ENCODE peak calls at places on chromosomes 3 and 15, in seven cellular contexts. One of them, this sample, is unnamed.

GRCh38 chr3:124634210-124635168 is 95.8 kb upstream of the UMPS start:
- DNase-seq in adrenal gland: no peak
- DNase-seq in SK-N-SH: no peak
- DNase-seq in IMR-90: no peak
- DNase-seq in stomach: no peak
- DNase-seq in GM12878: no peak
- DNase-seq in cardiac fibroblast: no peak
- DNase-seq in this sample: no peak

GRCh38 chr3:50627407-50628051 is 10.6 kb downstream of the MAPKAPK3 start:
- DNase-seq in adrenal gland: peak; percentile 62
- DNase-seq in stomach: peak; percentile 38
- DNase-seq in cardiac fibroblast: peak; percentile 40
- DNase-seq in SK-N-SH: peak; percentile 49
- DNase-seq in IMR-90: peak; percentile 69
- DNase-seq in GM12878: no peak
- DNase-seq in this sample: peak; percentile 95

GRCh38 chr3:42025388-42026138 is 63.7 kb upstream of the ULK4 start:
- DNase-seq in stomach: peak; percentile 79
- DNase-seq in IMR-90: peak; percentile 99
- DNase-seq in GM12878: no peak
- DNase-seq in cardiac fibroblast: peak; percentile 98
- DNase-seq in adrenal gland: peak; percentile 88
- DNase-seq in SK-N-SH: peak; percentile 80
- DNase-seq in this sample: no peak

GRCh38 chr3:185657691-185658503 is 71.8 kb downstream of the SENP2 start:
- DNase-seq in adrenal gland: no peak
- DNase-seq in IMR-90: no peak
- DNase-seq in GM12878: no peak
- DNase-seq in stomach: no peak
- DNase-seq in cardiac fibroblast: no peak
- DNase-seq in SK-N-SH: no peak
- DNase-seq in this sample: no peak

GRCh38 chr3:136456196-136456595 is 206.1 kb downstream of the PCCB start:
- DNase-seq in stomach: no peak
- DNase-seq in IMR-90: no peak
- DNase-seq in GM12878: no peak
- DNase-seq in SK-N-SH: no peak
- DNase-seq in adrenal gland: no peak
- DNase-seq in cardiac fibroblast: no peak
- DNase-seq in this sample: no peak

GRCh38 chr3:177437513-177438337 is 240.4 kb upstream of the TBL1XR1 start:
- DNase-seq in adrenal gland: no peak
- DNase-seq in GM12878: no peak
- DNase-seq in stomach: no peak
- DNase-seq in cardiac fibroblast: no peak
- DNase-seq in IMR-90: no peak
- DNase-seq in SK-N-SH: no peak
- DNase-seq in this sample: no peak

GRCh38 chr3:43062556-43063040 is 43.3 kb downstream of the POMGNT2 start:
- DNase-seq in cardiac fibroblast: peak; percentile 63
- DNase-seq in GM12878: no peak
- DNase-seq in SK-N-SH: peak; percentile 44
- DNase-seq in IMR-90: no peak
- DNase-seq in stomach: no peak
- DNase-seq in adrenal gland: no peak
- DNase-seq in this sample: no peak

GRCh38 chr15:26295331-26295730 is 432.2 kb upstream of the ATP10A start:
- DNase-seq in GM12878: no peak
- DNase-seq in cardiac fibroblast: no peak
- DNase-seq in stomach: no peak
- DNase-seq in IMR-90: no peak
- DNase-seq in SK-N-SH: no peak
- DNase-seq in adrenal gland: no peak
- DNase-seq in this sample: no peak

GRCh38 chr3:58635371-58636285 is 30.9 kb downstream of the FAM3D start:
- DNase-seq in adrenal gland: no peak
- DNase-seq in SK-N-SH: no peak
- DNase-seq in IMR-90: no peak
- DNase-seq in stomach: no peak
- DNase-seq in cardiac fibroblast: no peak
- DNase-seq in GM12878: no peak
- DNase-seq in this sample: no peak

DNA sequence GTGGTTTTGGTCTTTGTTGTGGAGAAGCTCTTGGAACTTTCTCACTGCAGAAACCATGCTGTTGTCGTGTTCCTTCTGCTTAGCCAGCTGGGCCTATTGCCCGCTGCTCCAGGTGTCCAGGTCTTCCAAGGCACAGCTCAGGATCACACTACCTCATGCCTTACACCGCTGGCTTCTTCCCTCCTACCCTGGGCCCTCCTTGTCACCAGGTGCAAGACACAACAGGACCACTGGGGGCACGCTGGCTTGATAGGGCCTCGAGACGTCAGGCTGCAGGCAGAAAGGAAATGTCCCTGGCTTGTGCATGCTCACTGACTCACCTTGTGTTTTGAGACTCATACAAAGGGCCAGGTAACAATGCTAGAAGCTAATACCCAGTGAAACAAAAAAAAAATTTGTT is 32.3 kb downstream of the PAQR9 start:
- DNase-seq in IMR-90: no peak
- DNase-seq in cardiac fibroblast: no peak
- DNase-seq in SK-N-SH: peak; percentile 44
- DNase-seq in adrenal gland: no peak
- DNase-seq in stomach: no peak
- DNase-seq in GM12878: no peak
- DNase-seq in this sample: no peak
- TF ChIP-seq CTCF in IMR-90: no peak
- TF ChIP-seq CTCF in cardiac fibroblast: peak; percentile 19
- TF ChIP-seq CTCF in SK-N-SH: peak; percentile 27
- TF ChIP-seq CTCF in adrenal gland: no peak
- TF ChIP-seq CTCF in stomach: no peak
- TF ChIP-seq CTCF in GM12878: peak; percentile 33
- TF ChIP-seq CTCF in this sample: peak; percentile 19

DNA sequence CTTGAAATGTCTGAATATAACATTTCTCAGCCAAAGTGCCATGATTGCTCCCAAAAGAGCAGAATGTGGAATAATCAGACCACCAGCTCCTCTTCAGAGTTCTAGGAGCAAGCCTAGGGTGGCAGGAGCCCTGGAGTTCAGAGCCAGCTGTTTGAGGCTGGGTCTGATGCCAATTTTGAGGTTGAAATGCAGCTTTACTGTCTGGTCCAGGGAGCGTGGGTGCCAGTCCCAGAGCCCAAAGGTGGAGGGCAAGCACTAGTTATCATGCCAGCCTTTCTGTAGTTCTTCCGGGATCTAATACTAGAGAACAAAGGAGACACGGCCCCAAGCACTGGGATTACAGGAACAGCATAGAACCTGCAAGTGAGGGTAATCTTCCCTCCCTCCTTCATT is 69.3 kb downstream of the TNFAIP8L3 start:
- DNase-seq in GM12878: no peak
- DNase-seq in stomach: no peak
- DNase-seq in adrenal gland: no peak
- DNase-seq in IMR-90: no peak
- DNase-seq in SK-N-SH: no peak
- DNase-seq in cardiac fibroblast: no peak
- DNase-seq in this sample: no peak
- H3K4me3 ChIP-seq in GM12878: no peak overlapping the region
- H3K4me3 ChIP-seq in stomach: no peak overlapping the region
- H3K4me3 ChIP-seq in adrenal gland: no peak overlapping the region
- H3K4me3 ChIP-seq in IMR-90: no peak overlapping the region
- H3K4me3 ChIP-seq in SK-N-SH: no peak overlapping the region
- H3K4me3 ChIP-seq in cardiac fibroblast: no peak overlapping the region
- H3K4me3 ChIP-seq in this sample: no peak overlapping the region

GRCh38 chr15:38541046-38541445 is 23.6 kb downstream of the RASGRP1 start:
- DNase-seq in adrenal gland: no peak
- DNase-seq in stomach: no peak
- DNase-seq in GM12878: no peak
- DNase-seq in SK-N-SH: no peak
- DNase-seq in IMR-90: no peak
- DNase-seq in cardiac fibroblast: no peak
- DNase-seq in this sample: no peak

GRCh38 chr15:38536201-38536676 is 28.4 kb downstream of the RASGRP1 start:
- DNase-seq in adrenal gland: peak; percentile 68
- DNase-seq in SK-N-SH: no peak
- DNase-seq in IMR-90: peak; percentile 96
- DNase-seq in GM12878: no peak
- DNase-seq in cardiac fibroblast: peak; percentile 89
- DNase-seq in stomach: peak; percentile 31
- DNase-seq in this sample: no peak

GRCh38 chr15:38540516-38540915 is 24.1 kb downstream of the RASGRP1 start:
- DNase-seq in GM12878: no peak
- DNase-seq in IMR-90: no peak
- DNase-seq in cardiac fibroblast: no peak
- DNase-seq in adrenal gland: no peak
- DNase-seq in stomach: no peak
- DNase-seq in SK-N-SH: no peak
- DNase-seq in this sample: no peak

GRCh38 chr15:38538328-38539007 is 26.1 kb downstream of the RASGRP1 start:
- DNase-seq in adrenal gland: no peak
- DNase-seq in SK-N-SH: no peak
- DNase-seq in IMR-90: no peak
- DNase-seq in GM12878: no peak
- DNase-seq in cardiac fibroblast: no peak
- DNase-seq in stomach: no peak
- DNase-seq in this sample: no peak

GRCh38 chr15:38539008-38539343 is 25.6 kb downstream of the RASGRP1 start:
- DNase-seq in GM12878: no peak
- DNase-seq in IMR-90: no peak
- DNase-seq in stomach: no peak
- DNase-seq in cardiac fibroblast: no peak
- DNase-seq in adrenal gland: no peak
- DNase-seq in SK-N-SH: no peak
- DNase-seq in this sample: no peak
- TF ChIP-seq CTCF in GM12878: no peak
- TF ChIP-seq CTCF in IMR-90: no peak
- TF ChIP-seq CTCF in stomach: no peak
- TF ChIP-seq CTCF in cardiac fibroblast: no peak
- TF ChIP-seq CTCF in adrenal gland: no peak
- TF ChIP-seq CTCF in SK-N-SH: no peak
- TF ChIP-seq CTCF in this sample: no peak

GRCh38 chr3:32820430-32820829 is 2.6 kb downstream of the TRIM71 start:
- DNase-seq in SK-N-SH: no peak
- DNase-seq in GM12878: no peak
- DNase-seq in stomach: no peak
- DNase-seq in IMR-90: no peak
- DNase-seq in adrenal gland: no peak
- DNase-seq in cardiac fibroblast: no peak
- DNase-seq in this sample: no peak
- H3K4me3 ChIP-seq in SK-N-SH: no peak overlapping the region
- H3K4me3 ChIP-seq in GM12878: no peak overlapping the region
- H3K4me3 ChIP-seq in stomach: no peak overlapping the region
- H3K4me3 ChIP-seq in IMR-90: no peak overlapping the region
- H3K4me3 ChIP-seq in adrenal gland: no peak overlapping the region
- H3K4me3 ChIP-seq in cardiac fibroblast: no peak overlapping the region
- H3K4me3 ChIP-seq in this sample: no peak overlapping the region

DNA sequence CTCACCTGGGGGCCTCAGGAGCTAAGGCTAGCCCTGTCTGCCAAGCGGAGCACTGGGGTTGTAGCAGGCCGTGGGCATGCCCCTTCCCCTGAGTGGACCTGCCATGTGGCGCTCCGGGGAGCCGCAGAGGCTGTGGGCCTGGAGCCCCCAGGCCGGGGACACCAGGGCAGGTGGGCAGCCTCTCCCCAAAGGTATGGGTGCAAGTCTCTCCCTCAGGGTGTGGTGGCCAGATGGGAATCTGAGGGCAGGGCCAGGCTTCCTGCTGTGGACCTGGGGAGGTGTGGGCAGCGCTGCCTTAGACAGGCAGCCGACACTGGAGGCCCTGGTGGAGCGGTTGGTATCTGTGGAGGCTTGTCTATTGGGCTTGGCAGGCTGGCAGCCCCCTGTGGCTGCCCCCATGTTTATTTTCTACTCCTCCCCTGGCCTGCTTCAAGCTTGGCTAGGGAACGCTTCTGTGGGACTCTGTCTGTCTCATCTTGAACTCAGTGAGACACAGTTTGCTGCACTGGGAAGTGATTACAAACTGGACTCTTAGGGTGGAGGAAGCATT is 5.9 kb downstream of the ACVR2B start:
- DNase-seq in adrenal gland: no peak
- DNase-seq in cardiac fibroblast: no peak
- DNase-seq in IMR-90: no peak
- DNase-seq in SK-N-SH: no peak
- DNase-seq in stomach: no peak
- DNase-seq in GM12878: no peak
- DNase-seq in this sample: no peak
- TF ChIP-seq CTCF in adrenal gland: no peak
- TF ChIP-seq CTCF in cardiac fibroblast: no peak
- TF ChIP-seq CTCF in IMR-90: no peak
- TF ChIP-seq CTCF in SK-N-SH: no peak
- TF ChIP-seq CTCF in stomach: no peak
- TF ChIP-seq CTCF in GM12878: no peak
- TF ChIP-seq CTCF in this sample: no peak

DNA sequence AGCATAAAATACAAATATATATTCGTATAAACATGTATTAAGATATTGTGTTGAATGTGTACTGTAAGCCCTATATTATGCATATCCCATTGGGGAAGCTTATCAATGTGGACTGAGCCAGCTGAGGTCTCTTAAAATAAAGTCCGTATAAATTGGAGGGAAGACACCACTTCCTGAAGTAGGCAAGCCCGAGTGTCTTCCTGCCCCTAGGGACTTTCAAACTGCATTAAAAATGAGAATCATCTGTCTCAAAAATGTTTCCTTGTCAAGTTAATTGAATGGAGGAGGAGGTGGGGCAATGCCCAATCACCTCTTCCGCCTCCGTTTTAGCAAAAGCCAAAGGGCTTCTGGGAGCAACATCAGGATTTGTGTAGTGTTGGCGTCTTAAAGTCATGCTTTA is 524.7 kb upstream of the PROK2 start:
- DNase-seq in adrenal gland: no peak
- DNase-seq in GM12878: no peak
- DNase-seq in SK-N-SH: no peak
- DNase-seq in stomach: no peak
- DNase-seq in cardiac fibroblast: no peak
- DNase-seq in IMR-90: no peak
- DNase-seq in this sample: no peak
- H3K4me3 ChIP-seq in adrenal gland: no peak overlapping the region
- H3K4me3 ChIP-seq in GM12878: no peak overlapping the region
- H3K4me3 ChIP-seq in SK-N-SH: no peak overlapping the region
- H3K4me3 ChIP-seq in stomach: no peak overlapping the region
- H3K4me3 ChIP-seq in cardiac fibroblast: no peak overlapping the region
- H3K4me3 ChIP-seq in IMR-90: no peak overlapping the region
- H3K4me3 ChIP-seq in this sample: no peak overlapping the region

DNA sequence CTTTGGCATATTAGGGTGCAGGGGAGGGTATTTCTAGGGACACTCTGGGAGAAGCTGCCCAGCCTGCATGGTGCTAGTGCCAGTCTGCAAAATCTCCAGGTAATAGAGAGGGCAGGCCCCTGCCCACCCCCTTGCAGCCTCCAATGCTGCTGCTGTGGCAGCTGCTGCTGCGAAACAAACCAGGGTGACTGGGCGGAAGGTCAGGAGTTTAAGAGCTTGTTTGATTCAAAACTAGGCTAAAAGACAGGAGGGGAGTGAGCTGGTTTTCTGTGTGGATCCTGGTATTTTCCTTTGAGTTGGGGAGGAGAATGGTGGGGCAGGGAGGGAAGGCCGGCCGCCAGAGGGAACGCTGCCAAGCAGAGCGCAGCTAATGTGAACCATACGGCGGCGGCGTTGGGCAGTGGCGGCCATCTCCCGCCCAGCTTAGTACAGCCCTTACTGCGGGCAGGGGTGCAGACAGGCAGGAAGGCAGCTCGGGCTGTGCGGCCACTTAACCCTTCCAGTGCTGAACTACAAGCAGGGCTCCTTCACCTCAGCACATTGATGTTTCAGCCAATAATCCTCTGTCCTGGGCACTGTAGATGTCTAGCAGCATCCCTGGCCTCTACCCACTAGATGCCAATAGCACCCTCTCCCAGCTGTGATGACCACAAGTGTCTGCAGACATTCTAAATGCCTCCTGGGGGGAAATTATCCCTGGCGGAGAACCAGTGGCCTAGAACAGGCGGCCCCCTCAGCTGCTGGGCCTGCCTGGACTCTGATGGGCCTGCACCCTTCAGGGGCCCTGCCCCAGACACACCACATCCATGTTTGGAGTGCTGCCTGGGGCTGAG is 125.7 kb downstream of the EEFSEC start:
- DNase-seq in cardiac fibroblast: peak; percentile 94
- DNase-seq in SK-N-SH: peak; percentile 88
- DNase-seq in IMR-90: peak; percentile 82
- DNase-seq in adrenal gland: peak; percentile 33
- DNase-seq in GM12878: no peak
- DNase-seq in stomach: peak; percentile 62
- DNase-seq in this sample: peak; percentile 29
- TF ChIP-seq CTCF in cardiac fibroblast: no peak
- TF ChIP-seq CTCF in SK-N-SH: no peak
- TF ChIP-seq CTCF in IMR-90: no peak
- TF ChIP-seq CTCF in adrenal gland: no peak
- TF ChIP-seq CTCF in GM12878: no peak
- TF ChIP-seq CTCF in stomach: no peak
- TF ChIP-seq CTCF in this sample: peak; percentile 33